ENCODE peak calls at places on chromosomes 12 and 14, in ten cellular contexts. Z is fibroblast of the aortic adventitia; W is colonic mucosa; Y is CD8-positive, alpha-beta T cell; S is astrocyte of the spinal cord; D is tibial artery; V is upper lobe of left lung; G is lung; H is body of pancreas; M is fibroblast of villous mesenchyme. P is an unnamed sample.

GRCh38 chr12:128245106-128245505 is 21.9 kb upstream of the TMEM132C start:
- DNase-seq in Z (no peak), W (no peak), Y (no peak), S (no peak), D (no peak), V (no peak), G (no peak), H (no peak), M (no peak), P (no peak)

GRCh38 chr12:120719072-120719471 is 6.6 kb upstream of the ACADS start:
- DNase-seq in Z (no peak), W (no peak), Y (no peak), S (no peak), D (no peak), V (no peak), G (no peak), H (no peak), M (no peak), P (no peak)

GRCh38 chr12:121530600-121531355 is 50.0 kb downstream of the KDM2B start:
- DNase-seq in Z (peak), W (peak), Y (peak), S (peak), D (peak), V (no peak), G (peak), H (peak), M (peak), P (peak)

GRCh38 chr12:100317371-100317770 is 39.5 kb upstream of the SLC17A8 start:
- DNase-seq in Z (no peak), W (no peak), Y (no peak), S (no peak), D (no peak), V (no peak), G (no peak), H (no peak), M (no peak), P (no peak)

GRCh38 chr14:96940009-96940408 is 142.8 kb downstream of the VRK1 start:
- DNase-seq in Z (no peak), W (no peak), Y (no peak), S (no peak), D (no peak), V (no peak), G (no peak), H (no peak), M (no peak), P (no peak)

GRCh38 chr12:80681287-80681686 is 26.1 kb upstream of the MYF6 start:
- DNase-seq in Z (no peak), W (no peak), Y (no peak), S (no peak), D (no peak), V (no peak), G (no peak), H (no peak), M (no peak), P (no peak)

GRCh38 chr12:99959549-99960170 is 25.1 kb downstream of the ANKS1B start:
- DNase-seq in Z (peak), W (no peak), Y (no peak), S (peak), D (no peak), V (no peak), G (no peak), H (no peak), M (peak), P (peak)

GRCh38 chr12:47896633-47897032 is 8.2 kb downstream of the VDR start:
- DNase-seq in Z (no peak), W (peak), Y (no peak), S (no peak), D (no peak), V (no peak), G (no peak), H (peak), M (no peak), P (no peak)

GRCh38 chr14:84098261-84098660 is 1431.7 kb upstream of the FLRT2 start:
- DNase-seq in Z (no peak), W (no peak), Y (no peak), S (no peak), D (no peak), V (no peak), G (no peak), H (no peak), M (no peak), P (peak)

GRCh38 chr12:95390192-95390591 is 83.8 kb upstream of the METAP2 start:
- DNase-seq in Z (no peak), W (no peak), Y (no peak), S (no peak), D (no peak), V (no peak), G (no peak), H (no peak), M (no peak), P (no peak)

GRCh38 chr12:120231316-120232011 is 30.6 kb upstream of the RPLP0 start:
- DNase-seq in Z (peak), W (peak), Y (peak), S (peak), D (no peak), V (no peak), G (peak), H (peak), M (peak), P (peak)

GRCh38 chr14:50590464-50590863 is 30.5 kb downstream of the ATL1 start:
- DNase-seq in Z (no peak), W (no peak), Y (no peak), S (no peak), D (no peak), V (no peak), G (no peak), H (no peak), M (no peak), P (no peak)

GRCh38 chr14:21261824-21262223 is 7.4 kb downstream of the HNRNPC start:
- DNase-seq in Z (no peak), W (no peak), Y (no peak), S (no peak), D (no peak), V (no peak), G (no peak), H (no peak), M (no peak), P (no peak)

GRCh38 chr14:21262410-21262809 is 6.8 kb downstream of the HNRNPC start:
- DNase-seq in Z (no peak), W (no peak), Y (no peak), S (no peak), D (no peak), V (no peak), G (no peak), H (no peak), M (no peak), P (no peak)

GRCh38 chr14:21267431-21267845 is 1.8 kb downstream of the HNRNPC start:
- DNase-seq in Z (no peak), W (no peak), Y (no peak), S (no peak), D (no peak), V (no peak), G (no peak), H (no peak), M (peak), P (no peak)

GRCh38 chr14:21263284-21264024 is 5.8 kb downstream of the HNRNPC start:
- DNase-seq in Z (peak), W (no peak), Y (no peak), S (no peak), D (no peak), V (no peak), G (no peak), H (no peak), M (peak), P (no peak)

GRCh38 chr14:21264025-21264801 is 5.0 kb downstream of the HNRNPC start:
- DNase-seq in Z (peak), W (no peak), Y (no peak), S (peak), D (no peak), V (no peak), G (no peak), H (no peak), M (peak), P (peak)
- H3K4me3 ChIP-seq in Z (no peak), W (no peak), Y (peak), S (no peak), D (no peak), V (peak), G (no peak), H (no peak), M (no peak), P (peak)

GRCh38 chr12:106910202-106910601 is 45.5 kb upstream of the TMEM263 start:
- DNase-seq in Z (no peak), W (no peak), Y (no peak), S (no peak), D (no peak), V (no peak), G (no peak), H (no peak), M (no peak), P (no peak)

GRCh38 chr12:106907846-106908245 is 47.9 kb upstream of the TMEM263 start:
- DNase-seq in Z (no peak), W (no peak), Y (no peak), S (no peak), D (no peak), V (no peak), G (no peak), H (no peak), M (no peak), P (no peak)

GRCh38 chr12:106908561-106908960 is 47.1 kb upstream of the TMEM263 start:
- DNase-seq in Z (no peak), W (no peak), Y (no peak), S (no peak), D (no peak), V (no peak), G (no peak), H (no peak), M (no peak), P (no peak)

GRCh38 chr12:106906715-106907114 is 49.0 kb upstream of the TMEM263 start:
- DNase-seq in Z (no peak), W (no peak), Y (no peak), S (no peak), D (no peak), V (no peak), G (no peak), H (no peak), M (no peak), P (no peak)

GRCh38 chr12:106907411-106907810 is 48.3 kb upstream of the TMEM263 start:
- DNase-seq in Z (no peak), W (no peak), Y (no peak), S (no peak), D (no peak), V (no peak), G (no peak), H (no peak), M (no peak), P (no peak)
- TF ChIP-seq CTCF in Z (no peak), W (no peak), Y (no peak), S (no peak), D (no peak), V (no peak), G (no peak), H (no peak), M (no peak), P (no peak)

DNA sequence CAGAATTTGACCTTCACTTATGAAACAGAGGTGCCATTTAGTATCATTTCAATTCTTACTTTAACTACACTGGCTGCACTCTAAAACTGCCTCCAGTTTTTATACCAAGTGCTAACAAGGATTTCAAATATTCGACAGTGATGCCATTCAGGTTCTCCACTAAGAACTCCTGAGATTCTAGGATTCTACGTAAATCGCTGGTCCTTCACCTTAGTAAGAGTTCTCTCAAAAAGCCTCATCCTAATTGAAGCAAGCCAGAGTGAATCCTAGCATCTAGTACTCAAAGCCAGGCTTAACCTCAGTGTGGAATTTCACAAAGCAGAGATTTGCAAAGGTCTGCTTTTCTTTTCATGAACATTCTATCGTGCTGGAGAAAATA is 3.5 kb downstream of the SLC38A2 start:
- DNase-seq in Z (peak), W (no peak), Y (no peak), S (no peak), D (no peak), V (no peak), G (no peak), H (no peak), M (no peak), P (peak)
- H3K4me3 ChIP-seq in Z (peak), W (peak), Y (peak), S (peak), D (peak), V (peak), G (peak), H (peak), M (peak), P (peak)

GRCh38 chr14:74683406-74683805 is 29.5 kb downstream of the AREL1 start:
- DNase-seq in Z (no peak), W (no peak), Y (no peak), S (no peak), D (no peak), V (no peak), G (no peak), H (no peak), M (no peak), P (no peak)
- TF ChIP-seq CTCF in Z (no peak), W (no peak), Y (no peak), S (no peak), D (no peak), V (no peak), G (no peak), H (no peak), M (no peak), P (no peak)

GRCh38 chr12:76193961-76194360 is 109.5 kb upstream of the NAP1L1 start:
- DNase-seq in Z (no peak), W (no peak), Y (no peak), S (no peak), D (no peak), V (no peak), G (no peak), H (no peak), M (no peak), P (no peak)
- H3K4me3 ChIP-seq in Z (no peak), W (no peak), Y (no peak), S (no peak), D (no peak), V (no peak), G (no peak), H (no peak), M (no peak), P (no peak)

GRCh38 chr12:103705927-103706326 is 118.9 kb downstream of the STAB2 start:
- DNase-seq in Z (no peak), W (no peak), Y (no peak), S (no peak), D (no peak), V (no peak), G (no peak), H (no peak), M (no peak), P (no peak)
- TF ChIP-seq CTCF in Z (peak), W (peak), Y (no peak), S (no peak), D (no peak), V (no peak), G (no peak), H (no peak), M (peak), P (peak)

DNA sequence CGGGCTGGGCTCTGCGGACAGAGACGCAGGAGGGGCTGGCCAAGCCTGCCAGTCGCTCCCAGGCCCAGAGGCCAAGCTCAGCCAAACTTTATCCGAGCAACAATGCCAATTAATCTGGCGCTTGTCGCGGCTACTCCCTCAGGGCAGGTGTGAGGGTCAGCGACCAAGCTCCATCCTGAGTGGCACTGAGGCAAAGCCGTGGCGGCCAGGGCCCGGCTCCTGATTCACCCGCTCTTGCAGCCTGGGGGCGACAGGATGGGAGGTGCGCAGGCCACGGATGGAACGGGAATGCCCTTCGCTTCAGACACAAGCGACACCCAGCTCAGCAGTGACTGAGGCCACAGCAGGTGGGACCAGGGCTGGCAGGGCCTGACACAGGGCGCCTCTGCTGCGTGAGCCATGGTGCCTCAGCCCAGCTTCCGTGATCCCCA is 44.1 kb downstream of the GALNT9 start:
- DNase-seq in Z (no peak), W (no peak), Y (no peak), S (no peak), D (no peak), V (peak), G (no peak), H (no peak), M (no peak), P (no peak)
- H3K4me3 ChIP-seq in Z (no peak), W (no peak), Y (no peak), S (no peak), D (no peak), V (no peak), G (no peak), H (no peak), M (no peak), P (no peak)

GRCh38 chr12:91991397-91992187 is 154.1 kb downstream of the BTG1 start:
- DNase-seq in Z (peak), W (no peak), Y (no peak), S (peak), D (no peak), V (no peak), G (no peak), H (no peak), M (no peak), P (peak)
- TF ChIP-seq CTCF in Z (no peak), W (no peak), Y (peak), S (no peak), D (no peak), V (no peak), G (peak), H (no peak), M (no peak), P (no peak)

P was measured in fibroblast of pulmonary artery.